ENCODE peak calls at places on chromosomes 11 and 22, in eight cellular contexts. H is CD8-positive, alpha-beta memory T cell; X is GM23338; P is right atrium auricular region; N is right lobe of liver; Q is adrenal gland; A is mammary epithelial cell; M is cardiac muscle cell. E is an unnamed sample. For H3K4me1, the result is how much of the 10 kb centered on the place peaks cover.

GRCh38 chr11:64638017-64638664 is 47.1 kb downstream of the SLC22A12 start:
- DNase-seq in H (no peak), X (peak), P (no peak), N (no peak), Q (peak), A (no peak), M (peak), E (no peak)

GRCh38 chr11:62981743-62982142 is 3.0 kb downstream of the SLC22A6 start:
- DNase-seq in H (no peak), X (peak), P (no peak), N (no peak), Q (no peak), A (no peak), M (no peak), E (no peak)

GRCh38 chr11:96052921-96053631 is 129.2 kb upstream of the MTMR2 start:
- DNase-seq in H (no peak), X (no peak), P (no peak), N (no peak), Q (no peak), A (no peak), M (peak), E (no peak)

GRCh38 chr11:70473186-70473872 is 75.0 kb downstream of the CTTN start:
- DNase-seq in H (peak), X (no peak), P (no peak), N (no peak), Q (no peak), A (no peak), M (no peak), E (no peak)

GRCh38 chr22:40178417-40179409 is 988 bp downstream of the TNRC6B start:
- DNase-seq in H (no peak), X (peak), P (no peak), N (no peak), Q (no peak), A (no peak), M (peak), E (peak)

GRCh38 chr11:108221401-108221800 is 1.0 kb downstream of the NPAT start:
- DNase-seq in H (no peak), X (peak), P (no peak), N (no peak), Q (no peak), A (peak), M (peak), E (peak)

GRCh38 chr11:68968306-68969255 is 12.2 kb downstream of the MRGPRD start:
- DNase-seq in H (peak), X (peak), P (no peak), N (no peak), Q (no peak), A (no peak), M (no peak), E (no peak)

GRCh38 chr11:78339483-78339882 is 78.1 kb downstream of the GAB2 start:
- DNase-seq in H (no peak), X (no peak), P (no peak), N (no peak), Q (no peak), A (no peak), M (no peak), E (no peak)

GRCh38 chr11:86380295-86380694 is 5.6 kb downstream of the CCDC81 start:
- DNase-seq in H (no peak), X (no peak), P (no peak), N (no peak), Q (no peak), A (no peak), M (no peak), E (no peak)

GRCh38 chr11:73463359-73463758 is 87.2 kb downstream of the RELT start:
- DNase-seq in H (no peak), X (no peak), P (no peak), N (no peak), Q (no peak), A (peak), M (peak), E (no peak)

GRCh38 chr11:68436985-68437926 is 23.3 kb upstream of the PPP6R3 start:
- DNase-seq in H (no peak), X (no peak), P (peak), N (peak), Q (peak), A (peak), M (peak), E (no peak)

GRCh38 chr11:3164540-3165151 is 464 bp downstream of the OSBPL5 start:
- DNase-seq in H (peak), X (peak), P (no peak), N (peak), Q (no peak), A (no peak), M (no peak), E (no peak)

GRCh38 chr22:22166941-22167713 is 77.5 kb upstream of the VPREB1 start:
- DNase-seq in H (no peak), X (no peak), P (no peak), N (no peak), Q (no peak), A (no peak), M (no peak), E (no peak)

GRCh38 chr22:22165936-22166710 is 78.5 kb upstream of the VPREB1 start:
- DNase-seq in H (no peak), X (no peak), P (no peak), N (no peak), Q (no peak), A (no peak), M (no peak), E (no peak)

GRCh38 chr22:22168190-22168940 is 76.2 kb upstream of the VPREB1 start:
- DNase-seq in H (no peak), X (peak), P (no peak), N (no peak), Q (no peak), A (peak), M (peak), E (no peak)

GRCh38 chr22:22168941-22169867 is 75.4 kb upstream of the VPREB1 start:
- DNase-seq in H (no peak), X (no peak), P (no peak), N (no peak), Q (no peak), A (no peak), M (no peak), E (no peak)

DNA sequence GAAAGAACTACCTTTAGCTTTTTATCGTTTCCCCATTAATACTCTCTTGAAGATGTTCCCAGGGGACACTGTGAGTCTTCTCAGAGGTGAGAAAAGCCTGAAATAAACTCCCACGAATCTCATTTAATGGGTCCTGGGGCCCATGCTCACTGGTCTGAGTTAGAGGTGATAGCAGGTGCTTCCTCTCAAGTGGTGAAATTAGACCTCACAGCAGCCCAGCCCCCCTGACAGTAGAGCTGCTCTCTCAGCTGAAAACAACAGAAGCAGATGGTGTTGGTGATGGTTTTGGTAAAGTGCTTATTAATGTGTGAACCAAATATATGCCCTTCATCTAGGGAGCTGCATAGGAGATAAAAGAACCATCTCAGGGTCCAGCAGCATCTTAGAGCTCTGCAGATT is 76.8 kb upstream of the VPREB1 start:
- DNase-seq in H (no peak), X (no peak), P (no peak), N (no peak), Q (no peak), A (no peak), M (no peak), E (no peak)
- H3K4me1 ChIP-seq in H (under half), X (under half), P (under half), N (under half), Q (under half), A (under half), M (under half), E (under half)

GRCh38 chr11:1483445-1483961 is 3.1 kb downstream of the MOB2 start:
- DNase-seq in H (peak), X (no peak), P (no peak), N (peak), Q (no peak), A (no peak), M (no peak), E (no peak)
- H3K27ac ChIP-seq in H (no peak), X (no peak), P (peak), N (no peak), Q (no peak), A (no peak), M (no peak), E (no peak)

GRCh38 chr22:31085493-31085824 is 4.3 kb downstream of the SMTN start:
- DNase-seq in H (no peak), X (peak), P (no peak), N (no peak), Q (peak), A (peak), M (peak), E (no peak)
- H3K4me1 ChIP-seq in H (under half), X (under half), P (half or more), N (under half), Q (under half), A (under half), M (under half), E (under half)

DNA sequence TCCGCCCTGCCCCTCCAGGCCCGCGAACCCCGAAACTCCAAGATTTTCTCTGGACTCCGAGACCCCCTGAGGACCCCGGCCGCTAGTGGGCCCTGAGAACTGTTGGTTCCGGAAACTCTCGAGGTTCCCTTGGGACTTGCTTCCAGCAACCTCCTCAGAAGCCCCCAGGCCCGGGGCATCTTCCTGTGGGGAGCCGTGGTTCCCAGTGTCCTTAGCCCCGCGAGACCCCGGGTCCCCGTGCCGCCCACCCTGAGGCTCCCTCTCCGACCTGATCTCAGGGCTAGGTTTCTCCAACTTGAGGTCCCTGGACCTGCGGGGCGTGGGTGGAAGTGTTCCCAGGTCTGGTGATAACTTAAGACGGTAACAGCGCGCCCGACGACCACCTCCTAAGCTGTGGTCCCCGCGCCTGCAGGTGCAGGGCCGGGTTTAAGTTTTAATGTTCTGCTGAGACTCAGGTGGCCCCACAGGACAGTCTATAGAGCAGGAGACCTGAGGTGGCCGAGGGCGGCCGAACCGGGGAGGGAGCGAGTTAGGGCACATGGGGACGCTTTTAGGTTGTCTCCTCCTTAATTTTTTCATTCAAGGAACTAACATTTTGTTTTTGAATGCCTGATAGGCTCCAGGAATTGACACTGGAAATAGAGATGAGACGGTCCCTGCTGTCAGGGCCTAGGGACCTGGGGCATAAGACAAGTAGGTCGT is 748 bp downstream of the FAM118A start:
- DNase-seq in H (no peak), X (no peak), P (no peak), N (peak), Q (peak), A (no peak), M (no peak), E (peak)
- H3K27ac ChIP-seq in H (peak), X (peak), P (peak), N (peak), Q (no peak), A (peak), M (peak), E (peak)

DNA sequence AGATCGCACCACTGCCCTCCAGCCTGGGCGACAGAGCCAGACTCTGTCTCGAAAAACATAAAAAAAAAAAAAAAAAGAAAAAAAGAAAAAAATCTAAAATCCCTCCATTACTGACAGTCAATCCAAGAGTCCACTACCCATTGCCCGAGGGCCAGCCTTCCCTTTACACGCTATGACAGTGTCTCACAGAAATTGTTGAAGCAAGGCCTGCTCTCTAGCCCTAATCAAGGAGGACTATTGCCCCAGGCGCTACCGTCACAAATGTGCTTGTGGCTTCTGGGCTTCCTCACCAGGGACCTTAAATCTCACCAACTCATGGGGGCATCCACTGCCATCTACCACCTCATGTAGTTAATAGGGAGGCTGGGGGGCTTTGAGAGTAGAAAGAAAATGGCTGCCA is 49.9 kb downstream of the UBASH3B start:
- DNase-seq in H (no peak), X (no peak), P (no peak), N (no peak), Q (no peak), A (no peak), M (no peak), E (no peak)
- H3K4me1 ChIP-seq in H (under half), X (under half), P (under half), N (under half), Q (under half), A (under half), M (under half), E (under half)

DNA sequence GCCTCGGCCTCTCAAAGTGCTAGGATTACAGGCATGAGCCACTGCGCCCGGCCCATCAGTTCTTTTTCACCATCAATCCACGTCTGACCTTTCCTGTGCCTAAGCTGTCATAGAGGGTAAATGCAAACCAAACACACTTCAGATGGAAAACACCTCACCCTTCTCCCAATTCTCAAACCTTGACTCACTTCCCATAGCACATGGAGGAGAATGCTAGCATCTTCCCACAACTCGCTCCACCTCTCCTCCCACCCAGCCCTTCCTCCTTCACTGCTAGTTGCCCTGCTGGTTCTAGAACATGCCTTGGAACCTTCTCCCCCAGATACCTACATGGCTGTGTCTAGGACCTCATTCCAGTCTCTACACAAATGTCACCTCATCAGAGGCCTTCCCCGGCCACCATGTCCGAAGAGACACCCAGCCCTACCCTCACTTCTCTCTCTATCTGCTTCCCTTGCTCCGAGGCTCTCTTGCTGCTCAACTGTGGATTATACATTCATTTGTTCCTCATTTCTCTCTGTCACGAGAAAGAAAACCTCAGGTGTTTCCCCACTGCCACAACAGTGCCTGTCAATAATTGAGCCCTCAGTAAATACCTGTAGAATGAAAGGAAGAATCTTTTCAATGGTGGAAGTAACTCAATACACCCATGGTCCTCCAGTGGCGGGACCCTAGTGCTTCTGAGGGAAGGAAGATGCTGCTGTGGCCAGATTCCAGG is 21.3 kb upstream of the NCF4 start:
- DNase-seq in H (no peak), X (no peak), P (no peak), N (no peak), Q (no peak), A (peak), M (peak), E (no peak)
- H3K27ac ChIP-seq in H (no peak), X (no peak), P (no peak), N (no peak), Q (no peak), A (no peak), M (no peak), E (no peak)

GRCh38 chr11:126469308-126469707 is 113.8 kb downstream of the ST3GAL4 start:
- DNase-seq in H (no peak), X (no peak), P (no peak), N (no peak), Q (no peak), A (no peak), M (no peak), E (no peak)
- H3K4me1 ChIP-seq in H (under half), X (under half), P (under half), N (under half), Q (under half), A (under half), M (under half), E (under half)

GRCh38 chr11:44605965-44606364 is 40.5 kb downstream of the CD82 start:
- DNase-seq in H (no peak), X (no peak), P (no peak), N (no peak), Q (no peak), A (no peak), M (no peak), E (no peak)
- H3K27ac ChIP-seq in H (no peak), X (no peak), P (no peak), N (no peak), Q (no peak), A (no peak), M (no peak), E (no peak)

DNA sequence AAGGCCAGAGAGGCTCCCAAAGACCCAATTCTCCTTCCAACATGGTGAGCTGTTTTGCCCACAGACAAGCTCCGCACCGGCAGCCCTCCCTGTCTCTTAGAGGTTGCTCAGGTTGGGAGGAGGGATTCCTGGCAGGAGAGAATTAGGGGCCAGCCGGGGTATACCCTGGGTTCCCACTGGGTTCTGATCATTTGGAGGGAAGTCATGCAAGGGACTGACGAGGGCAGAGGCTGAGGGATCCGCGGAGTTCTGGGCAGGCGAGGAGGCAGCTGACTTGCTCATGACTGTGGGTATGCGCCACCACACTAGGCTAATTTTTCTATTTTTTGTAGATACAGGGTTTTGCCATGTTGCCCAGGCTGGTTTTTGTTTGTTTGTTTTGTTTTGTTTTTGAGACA is 4.6 kb downstream of the ST3GAL4 start:
- DNase-seq in H (peak), X (no peak), P (no peak), N (no peak), Q (no peak), A (no peak), M (no peak), E (no peak)
- H3K4me1 ChIP-seq in H (under half), X (under half), P (half or more), N (under half), Q (half or more), A (under half), M (under half), E (under half)

DNA sequence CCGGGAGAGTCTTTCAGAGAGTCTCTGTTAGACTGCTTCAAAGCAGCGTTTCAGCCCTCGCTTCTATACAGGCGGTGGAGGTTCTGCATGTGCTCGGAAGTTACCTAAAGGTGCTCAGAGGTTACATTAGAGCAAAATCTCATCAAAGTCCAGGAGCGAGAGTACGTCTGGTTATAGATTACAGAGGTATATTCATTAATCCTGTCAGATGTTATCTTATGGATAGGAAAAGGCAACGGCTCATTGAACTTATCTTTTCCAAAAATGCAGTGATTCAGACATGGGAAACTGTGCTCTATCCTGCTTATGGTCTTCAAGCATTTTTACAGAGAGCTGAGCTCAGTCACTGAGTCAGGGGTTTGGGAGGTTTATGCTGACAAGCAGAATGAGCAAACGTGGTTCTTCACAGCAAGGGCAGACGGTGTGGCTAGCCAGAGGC is 9.1 kb upstream of the ZBED5 start:
- DNase-seq in H (no peak), X (no peak), P (no peak), N (no peak), Q (no peak), A (no peak), M (peak), E (no peak)
- H3K27ac ChIP-seq in H (no peak), X (no peak), P (peak), N (no peak), Q (no peak), A (no peak), M (peak), E (peak)

E was measured in CD4-positive, CD25-positive, alpha-beta regulatory T cell.